ENCODE peak calls at places on chromosomes 11 and 22, in eight cellular contexts. One of them, this sample, is unnamed.

GRCh38 chr11:126561327-126561893 is 205.9 kb downstream of the ST3GAL4 start:
- DNase-seq in body of pancreas: peak; percentile 38
- DNase-seq in CD8-positive, alpha-beta T cell: no peak
- DNase-seq in upper lobe of left lung: no peak
- DNase-seq in adrenal gland: peak; percentile 43
- DNase-seq in cardiac muscle cell: peak; percentile 89
- DNase-seq in SJSA1: no peak
- DNase-seq in SK-N-SH: no peak
- DNase-seq in this sample: no peak

GRCh38 chr22:48004936-48005335 is 1242.5 kb downstream of the TBC1D22A start:
- DNase-seq in body of pancreas: no peak
- DNase-seq in CD8-positive, alpha-beta T cell: no peak
- DNase-seq in upper lobe of left lung: no peak
- DNase-seq in adrenal gland: no peak
- DNase-seq in cardiac muscle cell: no peak
- DNase-seq in SJSA1: no peak
- DNase-seq in SK-N-SH: no peak
- DNase-seq in this sample: no peak

GRCh38 chr22:24146190-24146616 is 35.1 kb upstream of the SUSD2 start:
- DNase-seq in body of pancreas: peak; percentile 86
- DNase-seq in CD8-positive, alpha-beta T cell: no peak
- DNase-seq in upper lobe of left lung: no peak
- DNase-seq in adrenal gland: peak; percentile 43
- DNase-seq in cardiac muscle cell: peak; percentile 67
- DNase-seq in SJSA1: no peak
- DNase-seq in SK-N-SH: peak; percentile 50
- DNase-seq in this sample: no peak

GRCh38 chr11:96200243-96200642 is 142.8 kb downstream of the MAML2 start:
- DNase-seq in body of pancreas: no peak
- DNase-seq in CD8-positive, alpha-beta T cell: no peak
- DNase-seq in upper lobe of left lung: no peak
- DNase-seq in adrenal gland: no peak
- DNase-seq in cardiac muscle cell: no peak
- DNase-seq in SJSA1: no peak
- DNase-seq in SK-N-SH: no peak
- DNase-seq in this sample: no peak

GRCh38 chr22:47543447-47543846 is 781.0 kb downstream of the TBC1D22A start:
- DNase-seq in body of pancreas: no peak
- DNase-seq in CD8-positive, alpha-beta T cell: no peak
- DNase-seq in upper lobe of left lung: no peak
- DNase-seq in adrenal gland: no peak
- DNase-seq in cardiac muscle cell: no peak
- DNase-seq in SJSA1: no peak
- DNase-seq in SK-N-SH: no peak
- DNase-seq in this sample: no peak

GRCh38 chr11:78349114-78349513 is 68.5 kb downstream of the GAB2 start:
- DNase-seq in body of pancreas: no peak
- DNase-seq in CD8-positive, alpha-beta T cell: no peak
- DNase-seq in upper lobe of left lung: no peak
- DNase-seq in adrenal gland: no peak
- DNase-seq in cardiac muscle cell: no peak
- DNase-seq in SJSA1: no peak
- DNase-seq in SK-N-SH: no peak
- DNase-seq in this sample: no peak

GRCh38 chr22:35375031-35375430 is 5.9 kb upstream of the HMOX1 start:
- DNase-seq in body of pancreas: no peak
- DNase-seq in CD8-positive, alpha-beta T cell: no peak
- DNase-seq in upper lobe of left lung: no peak
- DNase-seq in adrenal gland: no peak
- DNase-seq in cardiac muscle cell: no peak
- DNase-seq in SJSA1: no peak
- DNase-seq in SK-N-SH: no peak
- DNase-seq in this sample: no peak

GRCh38 chr22:36546932-36547331 is 18.0 kb upstream of the EIF3D start:
- DNase-seq in body of pancreas: no peak
- DNase-seq in CD8-positive, alpha-beta T cell: no peak
- DNase-seq in upper lobe of left lung: no peak
- DNase-seq in adrenal gland: no peak
- DNase-seq in cardiac muscle cell: no peak
- DNase-seq in SJSA1: peak; percentile 80
- DNase-seq in SK-N-SH: no peak
- DNase-seq in this sample: no peak

GRCh38 chr11:67486481-67487195 is 3.8 kb downstream of the AIP start:
- DNase-seq in body of pancreas: no peak
- DNase-seq in CD8-positive, alpha-beta T cell: no peak
- DNase-seq in upper lobe of left lung: no peak
- DNase-seq in adrenal gland: no peak
- DNase-seq in cardiac muscle cell: no peak
- DNase-seq in SJSA1: no peak
- DNase-seq in SK-N-SH: no peak
- DNase-seq in this sample: no peak

GRCh38 chr11:67482736-67483497 is at the start of gene AIP:
- DNase-seq in body of pancreas: peak; percentile 98
- DNase-seq in CD8-positive, alpha-beta T cell: peak; percentile 96
- DNase-seq in upper lobe of left lung: peak; percentile 97
- DNase-seq in adrenal gland: peak; percentile 98
- DNase-seq in cardiac muscle cell: peak; percentile 97
- DNase-seq in SJSA1: peak; percentile 100
- DNase-seq in SK-N-SH: peak; percentile 98
- DNase-seq in this sample: peak; percentile 99

GRCh38 chr11:67483901-67484665 is 1.3 kb downstream of the AIP start:
- DNase-seq in body of pancreas: no peak
- DNase-seq in CD8-positive, alpha-beta T cell: no peak
- DNase-seq in upper lobe of left lung: no peak
- DNase-seq in adrenal gland: no peak
- DNase-seq in cardiac muscle cell: no peak
- DNase-seq in SJSA1: no peak
- DNase-seq in SK-N-SH: no peak
- DNase-seq in this sample: no peak

GRCh38 chr11:67483498-67483798 is 622 bp downstream of the AIP start:
- DNase-seq in body of pancreas: no peak
- DNase-seq in CD8-positive, alpha-beta T cell: no peak
- DNase-seq in upper lobe of left lung: no peak
- DNase-seq in adrenal gland: no peak
- DNase-seq in cardiac muscle cell: no peak
- DNase-seq in SJSA1: no peak
- DNase-seq in SK-N-SH: no peak
- DNase-seq in this sample: no peak

GRCh38 chr11:67484847-67485311 is 2.1 kb downstream of the AIP start:
- DNase-seq in body of pancreas: no peak
- DNase-seq in CD8-positive, alpha-beta T cell: no peak
- DNase-seq in upper lobe of left lung: no peak
- DNase-seq in adrenal gland: no peak
- DNase-seq in cardiac muscle cell: no peak
- DNase-seq in SJSA1: no peak
- DNase-seq in SK-N-SH: no peak
- DNase-seq in this sample: no peak
- H3K4me3 ChIP-seq in body of pancreas: no peak overlapping the region
- H3K4me3 ChIP-seq in CD8-positive, alpha-beta T cell: peak overlapping the region; percentile 73
- H3K4me3 ChIP-seq in upper lobe of left lung: no peak overlapping the region
- H3K4me3 ChIP-seq in adrenal gland: no peak overlapping the region
- H3K4me3 ChIP-seq in cardiac muscle cell: no peak overlapping the region
- H3K4me3 ChIP-seq in SJSA1: no peak overlapping the region
- H3K4me3 ChIP-seq in SK-N-SH: no peak overlapping the region
- H3K4me3 ChIP-seq in this sample: peak overlapping the region; percentile 15

GRCh38 chr22:39292002-39292401 is 27.4 kb downstream of the RPL3 start:
- DNase-seq in body of pancreas: peak; percentile 76
- DNase-seq in CD8-positive, alpha-beta T cell: no peak
- DNase-seq in upper lobe of left lung: peak; percentile 87
- DNase-seq in adrenal gland: no peak
- DNase-seq in cardiac muscle cell: no peak
- DNase-seq in SJSA1: peak; percentile 92
- DNase-seq in SK-N-SH: no peak
- DNase-seq in this sample: no peak

GRCh38 chr22:39291501-39291900 is 27.9 kb downstream of the RPL3 start:
- DNase-seq in body of pancreas: no peak
- DNase-seq in CD8-positive, alpha-beta T cell: no peak
- DNase-seq in upper lobe of left lung: no peak
- DNase-seq in adrenal gland: no peak
- DNase-seq in cardiac muscle cell: no peak
- DNase-seq in SJSA1: no peak
- DNase-seq in SK-N-SH: no peak
- DNase-seq in this sample: no peak

GRCh38 chr22:39294571-39295468 is 24.6 kb downstream of the RPL3 start:
- DNase-seq in body of pancreas: no peak
- DNase-seq in CD8-positive, alpha-beta T cell: no peak
- DNase-seq in upper lobe of left lung: no peak
- DNase-seq in adrenal gland: no peak
- DNase-seq in cardiac muscle cell: no peak
- DNase-seq in SJSA1: no peak
- DNase-seq in SK-N-SH: no peak
- DNase-seq in this sample: no peak

GRCh38 chr22:39292561-39293074 is 26.8 kb downstream of the RPL3 start:
- DNase-seq in body of pancreas: peak; percentile 96
- DNase-seq in CD8-positive, alpha-beta T cell: no peak
- DNase-seq in upper lobe of left lung: peak; percentile 89
- DNase-seq in adrenal gland: peak; percentile 96
- DNase-seq in cardiac muscle cell: peak; percentile 56
- DNase-seq in SJSA1: peak; percentile 99
- DNase-seq in SK-N-SH: no peak
- DNase-seq in this sample: peak; percentile 84

DNA sequence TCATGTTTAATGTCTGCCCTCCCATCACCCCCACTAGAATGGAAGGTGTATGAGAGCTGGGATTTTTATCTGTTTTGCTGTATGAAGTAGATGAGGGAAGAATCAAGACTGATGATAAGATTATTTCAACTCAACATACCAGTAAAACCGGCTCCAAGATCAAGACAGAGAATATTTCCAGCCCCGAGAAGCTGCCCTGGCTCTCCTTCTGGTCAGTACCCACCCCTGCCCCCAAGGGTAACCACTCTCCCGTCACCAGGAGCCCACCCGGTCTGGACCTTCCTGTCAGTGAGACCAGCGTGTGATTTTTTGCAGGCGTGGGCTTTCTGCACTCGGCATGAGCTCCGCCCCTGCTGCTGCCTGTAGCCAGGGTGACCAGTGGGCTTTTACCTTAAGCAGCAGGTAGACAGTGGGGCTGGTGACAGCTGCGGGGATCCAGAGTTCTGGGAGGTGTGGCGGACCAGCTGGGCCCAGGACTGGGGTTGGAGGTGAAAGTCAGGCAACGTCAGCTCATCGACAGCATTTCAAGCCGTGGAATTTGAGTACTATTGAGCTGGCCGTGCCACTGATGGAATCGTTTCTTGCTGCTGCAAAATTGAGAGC is 25.6 kb downstream of the RPL3 start:
- DNase-seq in body of pancreas: no peak
- DNase-seq in CD8-positive, alpha-beta T cell: no peak
- DNase-seq in upper lobe of left lung: no peak
- DNase-seq in adrenal gland: no peak
- DNase-seq in cardiac muscle cell: no peak
- DNase-seq in SJSA1: no peak
- DNase-seq in SK-N-SH: no peak
- DNase-seq in this sample: no peak
- H3K4me1 ChIP-seq in body of pancreas: peaks cover 81% of the 10 kb centered on the region
- H3K4me1 ChIP-seq in CD8-positive, alpha-beta T cell: no peaks in the 10 kb centered on the region
- H3K4me1 ChIP-seq in upper lobe of left lung: peaks cover 39% of the 10 kb centered on the region
- H3K4me1 ChIP-seq in adrenal gland: peaks cover 13% of the 10 kb centered on the region
- H3K4me1 ChIP-seq in cardiac muscle cell: peaks cover 20% of the 10 kb centered on the region
- H3K4me1 ChIP-seq in SJSA1: peaks cover 64% of the 10 kb centered on the region
- H3K4me1 ChIP-seq in SK-N-SH: no peaks in the 10 kb centered on the region
- H3K4me1 ChIP-seq in this sample: peaks cover 25% of the 10 kb centered on the region

GRCh38 chr11:110973401-110973980 is 261.3 kb upstream of the ARHGAP20 start:
- DNase-seq in body of pancreas: no peak
- DNase-seq in CD8-positive, alpha-beta T cell: no peak
- DNase-seq in upper lobe of left lung: no peak
- DNase-seq in adrenal gland: no peak
- DNase-seq in cardiac muscle cell: no peak
- DNase-seq in SJSA1: no peak
- DNase-seq in SK-N-SH: no peak
- DNase-seq in this sample: no peak

GRCh38 chr11:110968348-110969062 is 256.3 kb upstream of the ARHGAP20 start:
- DNase-seq in body of pancreas: no peak
- DNase-seq in CD8-positive, alpha-beta T cell: no peak
- DNase-seq in upper lobe of left lung: no peak
- DNase-seq in adrenal gland: no peak
- DNase-seq in cardiac muscle cell: no peak
- DNase-seq in SJSA1: no peak
- DNase-seq in SK-N-SH: no peak
- DNase-seq in this sample: no peak

GRCh38 chr11:110972640-110973039 is 260.4 kb upstream of the ARHGAP20 start:
- DNase-seq in body of pancreas: no peak
- DNase-seq in CD8-positive, alpha-beta T cell: no peak
- DNase-seq in upper lobe of left lung: no peak
- DNase-seq in adrenal gland: peak; percentile 68
- DNase-seq in cardiac muscle cell: no peak
- DNase-seq in SJSA1: no peak
- DNase-seq in SK-N-SH: no peak
- DNase-seq in this sample: no peak

GRCh38 chr11:110966131-110966530 is 253.9 kb upstream of the ARHGAP20 start:
- DNase-seq in body of pancreas: no peak
- DNase-seq in CD8-positive, alpha-beta T cell: no peak
- DNase-seq in upper lobe of left lung: no peak
- DNase-seq in adrenal gland: no peak
- DNase-seq in cardiac muscle cell: no peak
- DNase-seq in SJSA1: no peak
- DNase-seq in SK-N-SH: no peak
- DNase-seq in this sample: no peak

GRCh38 chr11:110971110-110971509 is 258.9 kb upstream of the ARHGAP20 start:
- DNase-seq in body of pancreas: no peak
- DNase-seq in CD8-positive, alpha-beta T cell: no peak
- DNase-seq in upper lobe of left lung: no peak
- DNase-seq in adrenal gland: no peak
- DNase-seq in cardiac muscle cell: no peak
- DNase-seq in SJSA1: no peak
- DNase-seq in SK-N-SH: no peak
- DNase-seq in this sample: no peak
- H3K27ac ChIP-seq in body of pancreas: no peak overlapping the region
- H3K27ac ChIP-seq in CD8-positive, alpha-beta T cell: no peak overlapping the region
- H3K27ac ChIP-seq in upper lobe of left lung: no peak overlapping the region
- H3K27ac ChIP-seq in adrenal gland: no peak overlapping the region
- H3K27ac ChIP-seq in cardiac muscle cell: no peak overlapping the region
- H3K27ac ChIP-seq in SJSA1: no peak overlapping the region
- H3K27ac ChIP-seq in SK-N-SH: no peak overlapping the region
- H3K27ac ChIP-seq in this sample: no peak overlapping the region

GRCh38 chr11:2833938-2834892 is 51.4 kb downstream of the CDKN1C start:
- DNase-seq in body of pancreas: no peak
- DNase-seq in CD8-positive, alpha-beta T cell: no peak
- DNase-seq in upper lobe of left lung: peak; percentile 50
- DNase-seq in adrenal gland: no peak
- DNase-seq in cardiac muscle cell: no peak
- DNase-seq in SJSA1: no peak
- DNase-seq in SK-N-SH: no peak
- DNase-seq in this sample: no peak

GRCh38 chr11:2831826-2832717 is 53.5 kb downstream of the CDKN1C start:
- DNase-seq in body of pancreas: no peak
- DNase-seq in CD8-positive, alpha-beta T cell: no peak
- DNase-seq in upper lobe of left lung: peak; percentile 59
- DNase-seq in adrenal gland: no peak
- DNase-seq in cardiac muscle cell: no peak
- DNase-seq in SJSA1: no peak
- DNase-seq in SK-N-SH: no peak
- DNase-seq in this sample: no peak

GRCh38 chr11:2834893-2835767 is 50.4 kb downstream of the CDKN1C start:
- DNase-seq in body of pancreas: no peak
- DNase-seq in CD8-positive, alpha-beta T cell: no peak
- DNase-seq in upper lobe of left lung: peak; percentile 61
- DNase-seq in adrenal gland: peak; percentile 33
- DNase-seq in cardiac muscle cell: no peak
- DNase-seq in SJSA1: no peak
- DNase-seq in SK-N-SH: no peak
- DNase-seq in this sample: no peak

GRCh38 chr11:2832718-2833020 is 52.9 kb downstream of the CDKN1C start:
- DNase-seq in body of pancreas: no peak
- DNase-seq in CD8-positive, alpha-beta T cell: no peak
- DNase-seq in upper lobe of left lung: peak; percentile 55
- DNase-seq in adrenal gland: no peak
- DNase-seq in cardiac muscle cell: no peak
- DNase-seq in SJSA1: no peak
- DNase-seq in SK-N-SH: no peak
- DNase-seq in this sample: no peak

DNA sequence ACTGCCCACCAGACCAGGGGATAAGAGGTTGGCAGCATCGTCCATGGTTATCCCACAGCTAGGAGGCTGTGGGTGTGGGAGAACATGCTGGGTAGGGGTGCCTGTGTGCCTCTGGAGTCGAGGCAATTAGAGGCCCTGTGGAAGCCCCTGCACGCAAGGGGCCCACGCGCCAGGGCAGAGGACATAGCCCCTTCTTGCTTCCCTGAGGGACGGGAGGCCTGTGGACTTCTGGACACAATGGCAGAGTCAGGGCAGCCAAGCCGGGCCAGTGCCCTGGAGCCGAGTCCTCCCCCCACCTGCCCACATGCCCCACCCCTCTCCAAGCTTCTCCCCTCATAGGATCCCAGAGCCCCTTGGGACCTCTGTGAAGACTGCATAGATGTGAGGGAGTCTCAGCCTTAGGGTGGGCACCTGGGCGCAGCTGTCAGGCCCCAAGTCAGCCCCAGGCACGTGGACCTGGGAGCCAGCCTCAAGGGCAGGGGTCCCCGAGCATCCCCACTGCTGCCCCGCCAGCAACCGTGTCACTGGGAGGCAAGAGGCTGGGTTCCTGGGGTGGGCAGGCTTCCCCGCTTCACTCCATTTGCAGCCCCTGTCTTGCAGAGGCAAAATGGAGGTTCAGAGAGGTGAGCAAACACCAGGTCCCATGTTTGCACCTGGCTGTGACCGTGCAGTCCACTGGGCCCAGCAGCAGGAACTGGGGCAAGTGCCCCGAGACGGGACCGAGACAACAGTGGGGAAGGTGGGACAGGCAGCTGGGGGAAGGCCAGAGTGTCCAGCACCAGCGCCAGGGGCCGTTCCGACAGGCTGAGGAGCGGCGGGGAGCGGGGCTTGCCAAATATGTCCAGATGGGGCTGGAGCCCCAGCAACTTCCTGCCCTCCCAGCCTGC is 52.3 kb downstream of the CDKN1C start:
- DNase-seq in body of pancreas: no peak
- DNase-seq in CD8-positive, alpha-beta T cell: no peak
- DNase-seq in upper lobe of left lung: peak; percentile 63
- DNase-seq in adrenal gland: no peak
- DNase-seq in cardiac muscle cell: no peak
- DNase-seq in SJSA1: no peak
- DNase-seq in SK-N-SH: no peak
- DNase-seq in this sample: no peak
- H3K4me3 ChIP-seq in body of pancreas: no peak overlapping the region
- H3K4me3 ChIP-seq in CD8-positive, alpha-beta T cell: no peak overlapping the region
- H3K4me3 ChIP-seq in upper lobe of left lung: no peak overlapping the region
- H3K4me3 ChIP-seq in adrenal gland: no peak overlapping the region
- H3K4me3 ChIP-seq in cardiac muscle cell: no peak overlapping the region
- H3K4me3 ChIP-seq in SJSA1: no peak overlapping the region
- H3K4me3 ChIP-seq in SK-N-SH: no peak overlapping the region
- H3K4me3 ChIP-seq in this sample: no peak overlapping the region

This sample was measured in ascending aorta.